ENCODE peak calls at places on chromosomes 5 and 9, in four cellular contexts. B is testis, M is astrocyte, G is RCC 7860. T is an unnamed sample.

GRCh38 chr5:153968761-153969562 is 69.7 kb downstream of the FAM114A2 start:
- DNase-seq in B (no peak), M (no peak), G (no peak), T (no peak)

GRCh38 chr5:33894566-33894965 is 2.8 kb upstream of the ADAMTS12 start:
- DNase-seq in B (no peak), M (peak), G (peak), T (peak)

GRCh38 chr5:179316961-179317360 is 28.3 kb downstream of the ADAMTS2 start:
- DNase-seq in B (no peak), M (no peak), G (no peak), T (no peak)

GRCh38 chr9:80504525-80505235 is 932.9 kb downstream of the TLE4 start:
- DNase-seq in B (no peak), M (no peak), G (no peak), T (peak)

GRCh38 chr5:109028608-109029299 is 281.1 kb downstream of the FER start:
- DNase-seq in B (no peak), M (no peak), G (no peak), T (peak)

GRCh38 chr9:130946778-130947617 is 8.0 kb upstream of the FIBCD1 start:
- DNase-seq in B (no peak), M (peak), G (peak), T (peak)

GRCh38 chr5:30436718-30437117 is 756.8 kb upstream of the CDH6 start:
- DNase-seq in B (no peak), M (no peak), G (no peak), T (no peak)

GRCh38 chr9:115757461-115757860 is 396.1 kb upstream of the PAPPA start:
- DNase-seq in B (no peak), M (no peak), G (no peak), T (peak)

GRCh38 chr9:97596906-97597305 is 36.3 kb downstream of the TSTD2 start:
- DNase-seq in B (no peak), M (no peak), G (no peak), T (no peak)

GRCh38 chr5:72160299-72160698 is 53.0 kb downstream of the MAP1B start:
- DNase-seq in B (no peak), M (peak), G (no peak), T (peak)

GRCh38 chr9:129412814-129413536 is 207.9 kb downstream of the C9orf50 start:
- DNase-seq in B (peak), M (peak), G (peak), T (peak)

GRCh38 chr9:73079326-73079725 is 72.3 kb upstream of the ANXA1 start:
- DNase-seq in B (no peak), M (no peak), G (peak), T (no peak)

GRCh38 chr9:126454250-126454649 is 127.6 kb downstream of the MVB12B start:
- DNase-seq in B (no peak), M (no peak), G (no peak), T (no peak)

GRCh38 chr5:83891261-83891660 is 170.6 kb upstream of the HAPLN1 start:
- DNase-seq in B (no peak), M (peak), G (no peak), T (no peak)

GRCh38 chr5:23631283-23632045 is 124.1 kb downstream of the PRDM9 start:
- DNase-seq in B (no peak), M (no peak), G (peak), T (peak)

GRCh38 chr9:130186839-130187522 is 14.8 kb downstream of the NCS1 start:
- DNase-seq in B (no peak), M (peak), G (peak), T (peak)

GRCh38 chr9:70297141-70297540 is 38.4 kb downstream of the SMC5 start:
- DNase-seq in B (no peak), M (no peak), G (no peak), T (peak)

GRCh38 chr5:142317173-142317572 is 7.6 kb downstream of the SPRY4 start:
- DNase-seq in B (no peak), M (no peak), G (no peak), T (no peak)

GRCh38 chr9:136978073-136978864 is 965 bp downstream of the PTGDS start:
- DNase-seq in B (peak), M (no peak), G (no peak), T (peak)

GRCh38 chr9:79969383-79969782 is 397.6 kb downstream of the TLE4 start:
- DNase-seq in B (no peak), M (no peak), G (no peak), T (no peak)

GRCh38 chr5:26245327-26245726 is 793.1 kb downstream of the CDH9 start:
- DNase-seq in B (no peak), M (no peak), G (no peak), T (no peak)

GRCh38 chr9:117135481-117135880 is 279.4 kb downstream of the ASTN2 start:
- DNase-seq in B (no peak), M (no peak), G (no peak), T (no peak)

GRCh38 chr5:172335721-172336120 is 52.2 kb upstream of the UBTD2 start:
- DNase-seq in B (no peak), M (no peak), G (no peak), T (no peak)

GRCh38 chr9:27476870-27477269 is 47.2 kb upstream of the IFNK start:
- DNase-seq in B (no peak), M (no peak), G (no peak), T (no peak)

GRCh38 chr9:131366745-131367401 is 27.0 kb upstream of the PRRC2B start:
- DNase-seq in B (peak), M (peak), G (peak), T (peak)

GRCh38 chr5:160957312-160957711 is 105.3 kb upstream of the ATP10B start:
- DNase-seq in B (no peak), M (no peak), G (no peak), T (no peak)

GRCh38 chr5:141945511-141946024 is 12.4 kb downstream of the PCDH12 start:
- DNase-seq in B (no peak), M (no peak), G (no peak), T (peak)

GRCh38 chr9:112790231-112790774 is 39.7 kb downstream of the SNX30 start:
- DNase-seq in B (no peak), M (peak), G (peak), T (no peak)

GRCh38 chr5:72693546-72693945 is 122.9 kb upstream of the TNPO1 start:
- DNase-seq in B (no peak), M (no peak), G (no peak), T (no peak)

GRCh38 chr9:91898451-91899433 is 51.3 kb downstream of the ROR2 start:
- DNase-seq in B (no peak), M (peak), G (peak), T (peak)

GRCh38 chr9:27340876-27341540 is 44.1 kb upstream of the EQTN start:
- DNase-seq in B (peak), M (no peak), G (no peak), T (no peak)